ENCODE peak calls at places on chromosome 2, in four cellular contexts. A is HepG2, T is GM12878, M is K562. G is an unnamed sample. For H3K4me1, the result is how much of the 10 kb centered on the place peaks cover.

GRCh38 chr2:168633895-168634294 is 168.5 kb upstream of the NOSTRIN start:
- DNase-seq in A (no peak), T (no peak), M (no peak), G (no peak)

GRCh38 chr2:150476213-150476740 is 11.2 kb downstream of the RND3 start:
- DNase-seq in A (no peak), T (no peak), M (no peak), G (no peak)

GRCh38 chr2:52253605-52254004 is 1221.7 kb upstream of the NRXN1 start:
- DNase-seq in A (no peak), T (no peak), M (no peak), G (no peak)

GRCh38 chr2:102155131-102155702 is 12.7 kb downstream of the IL1R1 start:
- DNase-seq in A (no peak), T (no peak), M (no peak), G (no peak)

GRCh38 chr2:178163395-178163794 is 30.9 kb upstream of the OSBPL6 start:
- DNase-seq in A (no peak), T (no peak), M (no peak), G (no peak)

GRCh38 chr2:189674374-189675112 is at the start of gene ANKAR:
- DNase-seq in A (peak), T (peak), M (no peak), G (no peak)

GRCh38 chr2:191202209-191202721 is 42.9 kb upstream of the MYO1B start:
- DNase-seq in A (no peak), T (no peak), M (no peak), G (no peak)

GRCh38 chr2:46648141-46648742 is 168.9 kb downstream of the TMEM247 start:
- DNase-seq in A (peak), T (no peak), M (no peak), G (no peak)

GRCh38 chr2:151306621-151307020 is 17.2 kb upstream of the NMI start:
- DNase-seq in A (no peak), T (no peak), M (no peak), G (no peak)

GRCh38 chr2:67560818-67561221 is 163.7 kb downstream of the ETAA1 start:
- DNase-seq in A (no peak), T (no peak), M (no peak), G (no peak)

GRCh38 chr2:20188851-20189250 is 36.1 kb downstream of the SDC1 start:
- DNase-seq in A (no peak), T (no peak), M (no peak), G (no peak)

GRCh38 chr2:150485114-150485870 is 2.2 kb downstream of the RND3 start:
- DNase-seq in A (peak), T (no peak), M (no peak), G (no peak)

GRCh38 chr2:71069376-71069775 is 928 bp downstream of the NAGK start:
- DNase-seq in A (no peak), T (no peak), M (no peak), G (no peak)

GRCh38 chr2:66437601-66438497 is 2.9 kb downstream of the MEIS1 start:
- DNase-seq in A (no peak), T (no peak), M (no peak), G (no peak)

GRCh38 chr2:224038830-224039079 is 331 bp downstream of the SERPINE2 start:
- DNase-seq in A (no peak), T (no peak), M (no peak), G (no peak)

GRCh38 chr2:65177754-65178442 is 48.0 kb upstream of the RAB1A start:
- DNase-seq in A (no peak), T (no peak), M (no peak), G (no peak)

GRCh38 chr2:188629890-188630483 is 338.3 kb downstream of the GULP1 start:
- DNase-seq in A (no peak), T (no peak), M (no peak), G (no peak)

GRCh38 chr2:223549215-223549614 is 52.9 kb downstream of the SCG2 start:
- DNase-seq in A (peak), T (no peak), M (no peak), G (peak)

GRCh38 chr2:23862716-23863426 is 64.1 kb downstream of the ATAD2B start:
- DNase-seq in A (no peak), T (no peak), M (no peak), G (no peak)

GRCh38 chr2:218022851-218023530 is 20.2 kb upstream of the TNS1 start:
- DNase-seq in A (no peak), T (no peak), M (no peak), G (no peak)

GRCh38 chr2:26078939-26079338 is 45.1 kb downstream of the RAB10 start:
- DNase-seq in A (no peak), T (no peak), M (no peak), G (no peak)

GRCh38 chr2:182917924-182918323 is 51.5 kb upstream of the FRZB start:
- DNase-seq in A (no peak), T (no peak), M (no peak), G (no peak)

GRCh38 chr2:7097353-7097895 is 180.2 kb downstream of the RNF144A start:
- DNase-seq in A (peak), T (peak), M (peak), G (peak)

GRCh38 chr2:217249490-217250451 is 389.9 kb upstream of the TNP1 start:
- DNase-seq in A (no peak), T (no peak), M (no peak), G (no peak)

DNA sequence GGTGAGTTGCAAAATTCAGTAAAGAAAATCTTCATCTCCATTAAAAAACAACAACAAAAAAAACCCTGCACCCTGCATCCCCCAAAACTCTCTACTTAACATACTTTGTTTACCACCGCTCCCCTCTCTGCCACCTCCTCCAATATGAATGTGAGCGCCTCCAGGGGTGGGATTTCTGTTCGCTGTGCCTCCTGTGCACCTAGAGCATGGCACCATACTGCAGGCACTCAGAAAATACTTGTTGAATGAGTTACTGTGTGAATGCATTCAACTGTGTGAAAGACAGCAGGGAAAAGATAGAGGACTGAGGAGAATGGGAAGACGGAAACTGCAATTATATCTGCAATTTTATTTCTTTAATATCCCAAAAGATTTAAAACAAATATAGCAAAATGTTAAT is 4.5 kb downstream of the CEBPZ start:
- DNase-seq in A (no peak), T (no peak), M (no peak), G (no peak)
- H3K4me1 ChIP-seq in A (half or more), T (under half), M (under half), G (under half)

GRCh38 chr2:134736167-134736885 is 17.5 kb upstream of the TMEM163 start:
- DNase-seq in A (no peak), T (no peak), M (no peak), G (peak)
- TF ChIP-seq SP1 in A (no peak), T (no peak), M (no peak), G (no peak)

DNA sequence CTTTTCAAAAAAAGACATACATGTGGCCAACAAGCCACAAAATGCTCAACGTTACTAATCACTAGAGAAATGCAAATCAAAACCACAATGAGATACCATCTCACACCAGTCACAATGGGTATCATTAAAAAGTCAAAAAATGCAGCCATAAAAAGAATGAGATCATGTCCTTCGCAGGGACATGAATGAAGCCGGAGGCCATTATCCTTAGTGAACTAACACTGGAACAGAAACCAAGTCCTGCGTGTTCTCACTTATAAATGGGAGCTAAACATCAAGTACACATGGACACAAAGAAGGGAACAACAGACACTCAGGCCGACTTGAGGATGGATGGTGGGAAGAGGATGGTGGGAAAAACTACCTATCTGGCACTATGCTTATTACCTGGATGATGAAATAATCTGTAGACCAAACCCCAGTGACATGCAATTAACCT is 17.8 kb upstream of the ATL2 start:
- DNase-seq in A (no peak), T (no peak), M (no peak), G (peak)
- H3K4me1 ChIP-seq in A (under half), T (under half), M (under half), G (under half)

GRCh38 chr2:146847846-146848245 is 997.0 kb upstream of the ACVR2A start:
- DNase-seq in A (no peak), T (no peak), M (no peak), G (no peak)

GRCh38 chr2:146853741-146854444 is 990.9 kb upstream of the ACVR2A start:
- DNase-seq in A (no peak), T (no peak), M (no peak), G (no peak)

GRCh38 chr2:146852661-146853060 is 992.2 kb upstream of the ACVR2A start:
- DNase-seq in A (no peak), T (no peak), M (no peak), G (no peak)

DNA sequence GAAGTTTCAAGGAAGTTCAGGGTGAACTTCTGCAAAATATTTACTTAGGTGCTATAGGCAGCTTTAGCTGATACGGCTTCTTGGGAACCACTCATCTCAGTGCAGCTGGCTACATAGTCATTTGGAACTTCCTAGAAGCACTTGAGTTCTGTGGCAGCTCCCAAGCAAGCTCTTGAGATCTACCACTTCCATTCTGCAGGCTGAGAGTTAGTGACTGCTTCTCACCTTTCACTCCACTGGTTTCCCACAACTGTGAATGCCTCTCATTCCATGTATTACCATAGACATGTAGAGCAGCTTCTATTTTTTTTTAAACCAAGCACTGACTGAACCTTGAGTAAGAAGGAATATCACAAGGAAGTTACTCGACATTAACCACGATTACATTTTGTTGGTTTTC is 994.1 kb upstream of the ACVR2A start:
- DNase-seq in A (no peak), T (no peak), M (no peak), G (no peak)
- TF ChIP-seq SP1 in A (no peak), T (no peak), M (no peak), G (no peak)

GRCh38 chr2:80396276-80396675 is 91.7 kb upstream of the LRRTM1 start:
- DNase-seq in A (no peak), T (no peak), M (no peak), G (no peak)
- H3K4me1 ChIP-seq in A (under half), T (under half), M (under half), G (under half)

GRCh38 chr2:120741514-120742448 is 6.1 kb downstream of the GLI2 start:
- DNase-seq in A (no peak), T (no peak), M (no peak), G (no peak)

GRCh38 chr2:120737802-120738516 is 2.3 kb downstream of the GLI2 start:
- DNase-seq in A (no peak), T (no peak), M (no peak), G (no peak)

GRCh38 chr2:120738786-120739771 is 3.4 kb downstream of the GLI2 start:
- DNase-seq in A (no peak), T (no peak), M (no peak), G (no peak)

GRCh38 chr2:120740765-120741513 is 5.3 kb downstream of the GLI2 start:
- DNase-seq in A (no peak), T (no peak), M (no peak), G (no peak)

DNA sequence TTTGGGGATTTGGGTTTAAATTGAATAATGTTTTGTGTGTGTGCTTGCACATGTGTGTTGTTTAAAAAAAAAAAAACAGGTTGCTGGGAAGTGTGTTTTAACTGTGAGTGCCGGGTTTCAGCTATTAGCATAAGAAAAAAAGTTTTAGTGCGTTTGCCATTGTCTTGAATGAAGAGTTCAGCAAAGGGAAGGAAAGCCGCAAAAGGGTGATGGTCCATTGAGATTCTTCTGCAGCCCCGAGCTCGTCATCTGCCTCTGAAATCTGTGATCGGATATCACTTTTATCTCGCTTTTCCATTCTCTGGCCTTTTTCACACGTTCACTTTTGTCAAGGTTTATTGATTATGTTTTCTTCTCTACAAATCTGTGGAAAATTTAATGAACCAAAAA is 4.7 kb downstream of the GLI2 start:
- DNase-seq in A (no peak), T (no peak), M (no peak), G (no peak)
- TF ChIP-seq SP1 in A (no peak), T (no peak), M (no peak), G (no peak)

G was measured in HCT116.